ENCODE peak calls at places on chromosome 4, in ten cellular contexts. H is fibroblast of pulmonary artery, N is K562, U is AG04450, E is osteocyte, S is GM06990, Y is progenitor cell of endocrine pancreas, Z is kidney, V is psoas muscle, D is mucosa of descending colon. T is an unnamed sample.

GRCh38 chr4:119329837-119330620 is 8.1 kb upstream of the FABP2 start:
- DNase-seq in H (no peak), N (no peak), U (no peak), E (no peak), S (no peak), Y (no peak), Z (no peak), V (no peak), D (no peak), T (no peak)

GRCh38 chr4:126023946-126024345 is 709.2 kb downstream of the FAT4 start:
- DNase-seq in H (peak), N (no peak), U (no peak), E (no peak), S (no peak), Y (no peak), Z (no peak), V (no peak), D (no peak), T (no peak)

GRCh38 chr4:169305651-169306050 is 34.9 kb upstream of the SH3RF1 start:
- DNase-seq in H (no peak), N (no peak), U (no peak), E (no peak), S (no peak), Y (no peak), Z (no peak), V (peak), D (no peak), T (no peak)

GRCh38 chr4:152936446-152937279 is 540 bp downstream of the FHDC1 start:
- DNase-seq in H (no peak), N (peak), U (no peak), E (no peak), S (peak), Y (peak), Z (peak), V (peak), D (peak), T (peak)

GRCh38 chr4:86089924-86090323 is 269.9 kb downstream of the MAPK10 start:
- DNase-seq in H (no peak), N (no peak), U (no peak), E (no peak), S (no peak), Y (no peak), Z (no peak), V (no peak), D (no peak), T (no peak)

GRCh38 chr4:72006576-72006975 is 25.2 kb upstream of the NPFFR2 start:
- DNase-seq in H (peak), N (no peak), U (peak), E (no peak), S (no peak), Y (no peak), Z (no peak), V (no peak), D (no peak), T (no peak)

GRCh38 chr4:70577220-70577927 is 14.7 kb upstream of the AMBN start:
- DNase-seq in H (no peak), N (no peak), U (no peak), E (no peak), S (no peak), Y (no peak), Z (no peak), V (no peak), D (no peak), T (no peak)

GRCh38 chr4:6692806-6693205 is 872 bp upstream of the S100P start:
- DNase-seq in H (no peak), N (no peak), U (no peak), E (no peak), S (no peak), Y (no peak), Z (no peak), V (no peak), D (no peak), T (no peak)

GRCh38 chr4:42237010-42237409 is 84.6 kb upstream of the BEND4 start:
- DNase-seq in H (no peak), N (no peak), U (no peak), E (no peak), S (no peak), Y (no peak), Z (no peak), V (no peak), D (no peak), T (no peak)

GRCh38 chr4:1669270-1669669 is 14.8 kb downstream of the FAM53A start:
- DNase-seq in H (no peak), N (no peak), U (no peak), E (no peak), S (no peak), Y (no peak), Z (no peak), V (no peak), D (no peak), T (no peak)

GRCh38 chr4:61556277-61556676 is 356.2 kb downstream of the ADGRL3 start:
- DNase-seq in H (peak), N (no peak), U (no peak), E (no peak), S (no peak), Y (no peak), Z (no peak), V (no peak), D (peak), T (no peak)

GRCh38 chr4:181597766-181598165 is 645.4 kb upstream of the TENM3 start:
- DNase-seq in H (no peak), N (no peak), U (no peak), E (no peak), S (no peak), Y (no peak), Z (no peak), V (no peak), D (no peak), T (no peak)

GRCh38 chr4:123462007-123462406 is 65.4 kb downstream of the SPRY1 start:
- DNase-seq in H (no peak), N (no peak), U (no peak), E (no peak), S (no peak), Y (no peak), Z (no peak), V (no peak), D (no peak), T (no peak)

GRCh38 chr4:179855471-179855870 is 2387.7 kb upstream of the TENM3 start:
- DNase-seq in H (no peak), N (no peak), U (no peak), E (no peak), S (no peak), Y (no peak), Z (no peak), V (no peak), D (no peak), T (no peak)

GRCh38 chr4:155305619-155306018 is 71.1 kb downstream of the MAP9 start:
- DNase-seq in H (no peak), N (no peak), U (no peak), E (no peak), S (no peak), Y (no peak), Z (no peak), V (no peak), D (no peak), T (no peak)

GRCh38 chr4:123453006-123453685 is 56.6 kb downstream of the SPRY1 start:
- DNase-seq in H (no peak), N (no peak), U (no peak), E (no peak), S (no peak), Y (no peak), Z (no peak), V (no peak), D (no peak), T (no peak)

GRCh38 chr4:65202473-65203264 is 467.6 kb downstream of the EPHA5 start:
- DNase-seq in H (no peak), N (no peak), U (no peak), E (no peak), S (no peak), Y (no peak), Z (no peak), V (no peak), D (no peak), T (no peak)

GRCh38 chr4:181030961-181031360 is 1212.2 kb upstream of the TENM3 start:
- DNase-seq in H (peak), N (no peak), U (no peak), E (no peak), S (no peak), Y (no peak), Z (no peak), V (peak), D (no peak), T (no peak)

GRCh38 chr4:83112678-83113428 is 1.7 kb downstream of the PLAC8 start:
- DNase-seq in H (no peak), N (no peak), U (no peak), E (no peak), S (peak), Y (no peak), Z (no peak), V (no peak), D (peak), T (no peak)

GRCh38 chr4:101022151-101023024 is 324.9 kb downstream of the PPP3CA start:
- DNase-seq in H (peak), N (no peak), U (no peak), E (no peak), S (no peak), Y (no peak), Z (no peak), V (no peak), D (no peak), T (no peak)

GRCh38 chr4:39544580-39545315 is 17.5 kb upstream of the UGDH start:
- DNase-seq in H (no peak), N (no peak), U (no peak), E (no peak), S (no peak), Y (no peak), Z (no peak), V (no peak), D (no peak), T (no peak)

GRCh38 chr4:26141101-26141830 is 179.5 kb upstream of the RBPJ start:
- DNase-seq in H (no peak), N (no peak), U (no peak), E (no peak), S (no peak), Y (no peak), Z (no peak), V (no peak), D (peak), T (no peak)

GRCh38 chr4:80489798-80490197 is 154.3 kb downstream of the CFAP299 start:
- DNase-seq in H (no peak), N (no peak), U (no peak), E (no peak), S (no peak), Y (no peak), Z (no peak), V (no peak), D (no peak), T (no peak)

GRCh38 chr4:175542787-175543186 is 269.3 kb downstream of the GPM6A start:
- DNase-seq in H (peak), N (no peak), U (no peak), E (no peak), S (no peak), Y (no peak), Z (no peak), V (no peak), D (no peak), T (no peak)

GRCh38 chr4:27084685-27085356 is 224.2 kb downstream of the STIM2 start:
- DNase-seq in H (peak), N (peak), U (no peak), E (peak), S (peak), Y (peak), Z (no peak), V (no peak), D (peak), T (peak)

GRCh38 chr4:88522702-88523324 is 763 bp downstream of the PYURF start:
- DNase-seq in H (peak), N (peak), U (no peak), E (no peak), S (no peak), Y (no peak), Z (peak), V (peak), D (peak), T (peak)

GRCh38 chr4:183832776-183833450 is 72.2 kb upstream of the STOX2 start:
- DNase-seq in H (no peak), N (no peak), U (no peak), E (no peak), S (no peak), Y (no peak), Z (no peak), V (no peak), D (no peak), T (no peak)

GRCh38 chr4:3422808-3423297 is 18.9 kb upstream of the HGFAC start:
- DNase-seq in H (no peak), N (no peak), U (no peak), E (no peak), S (no peak), Y (no peak), Z (peak), V (peak), D (no peak), T (no peak)

GRCh38 chr4:10032625-10033024 is 11.3 kb upstream of the SLC2A9 start:
- DNase-seq in H (peak), N (no peak), U (no peak), E (no peak), S (no peak), Y (no peak), Z (no peak), V (no peak), D (no peak), T (no peak)

GRCh38 chr4:127355738-127356137 is 277.0 kb upstream of the INTU start:
- DNase-seq in H (no peak), N (no peak), U (no peak), E (no peak), S (no peak), Y (no peak), Z (no peak), V (no peak), D (no peak), T (no peak)

GRCh38 chr4:127357765-127358164 is 275.0 kb upstream of the INTU start:
- DNase-seq in H (no peak), N (no peak), U (no peak), E (no peak), S (no peak), Y (no peak), Z (no peak), V (no peak), D (no peak), T (no peak)

DNA sequence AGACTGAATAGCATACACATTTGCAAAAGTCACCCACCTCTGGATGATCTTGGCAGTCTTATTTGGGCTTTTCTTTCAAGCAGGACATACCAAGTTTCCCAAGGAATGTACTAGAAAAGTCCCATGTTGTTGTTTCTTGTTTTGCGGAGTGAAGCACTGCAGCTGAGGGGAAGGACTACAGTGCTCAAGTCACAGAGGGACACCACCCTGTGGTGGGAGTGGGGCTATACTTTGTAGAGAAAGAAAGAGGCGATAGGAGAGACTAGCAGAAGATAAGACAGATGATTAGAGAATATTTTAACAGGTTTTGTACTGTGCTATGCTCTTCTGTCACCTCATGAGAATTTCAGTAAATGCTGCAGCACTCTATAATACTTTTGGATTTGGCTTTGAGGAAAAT is 280.5 kb upstream of the INTU start:
- DNase-seq in H (no peak), N (no peak), U (no peak), E (no peak), S (no peak), Y (no peak), Z (no peak), V (no peak), D (no peak), T (no peak)
- TF ChIP-seq CTCF in H (no peak), N (peak), U (no peak), E (peak), S (no peak), Y (peak), Z (no peak), V (no peak), D (no peak), T (no peak)

GRCh38 chr4:74038161-74039064 is at the start of gene CXCL3:
- DNase-seq in H (peak), N (peak), U (no peak), E (peak), S (peak), Y (peak), Z (peak), V (peak), D (peak), T (peak)
- TF ChIP-seq CTCF in H (no peak), N (peak), U (peak), E (peak), S (no peak), Y (peak), Z (peak), V (peak), D (no peak), T (no peak)

DNA sequence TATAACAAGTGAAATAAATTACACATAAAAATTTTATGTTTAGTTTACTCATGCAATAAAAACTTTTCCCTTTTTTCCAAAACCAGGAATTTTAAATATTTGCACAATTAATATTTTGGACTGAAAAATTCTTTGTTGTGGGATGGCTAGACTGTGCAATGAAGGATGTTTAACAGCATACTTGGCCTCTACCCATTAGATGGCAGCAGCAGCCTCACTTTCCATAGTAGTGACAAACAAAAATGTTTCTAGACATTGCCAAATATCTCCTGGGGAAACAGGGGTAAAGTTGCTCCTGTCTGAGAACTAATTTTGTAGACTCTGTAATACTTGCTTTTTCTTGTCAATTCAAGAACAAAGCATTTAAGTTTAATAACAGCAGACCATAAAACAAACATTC is 49.8 kb downstream of the SCLT1 start:
- DNase-seq in H (peak), N (no peak), U (no peak), E (no peak), S (no peak), Y (no peak), Z (no peak), V (no peak), D (no peak), T (no peak)
- TF ChIP-seq CTCF in H (peak), N (no peak), U (peak), E (peak), S (no peak), Y (peak), Z (no peak), V (no peak), D (no peak), T (no peak)

GRCh38 chr4:19969492-19969891 is 282.2 kb upstream of the SLIT2 start:
- DNase-seq in H (no peak), N (no peak), U (no peak), E (no peak), S (no peak), Y (no peak), Z (no peak), V (no peak), D (no peak), T (no peak)
- TF ChIP-seq CTCF in H (peak), N (no peak), U (peak), E (peak), S (no peak), Y (peak), Z (no peak), V (no peak), D (no peak), T (no peak)

T was measured in GM10248.